ENCODE peak calls at places on chromosomes 5 and 9, in ten cellular contexts. One of them, this sample, is unnamed.

GRCh38 chr5:14958196-14958595 is 86.6 kb upstream of the ANKH start:
- DNase-seq in mammary epithelial cell: peak
- DNase-seq in osteocyte: no peak
- DNase-seq in ovary: no peak
- DNase-seq in endothelial cell: no peak
- DNase-seq in bronchial epithelial cell: peak
- DNase-seq in HFF-Myc: no peak
- DNase-seq in cardiac fibroblast: peak
- DNase-seq in spleen: no peak
- DNase-seq in heart right ventricle: no peak
- DNase-seq in this sample: no peak

GRCh38 chr5:32339198-32339597 is 26.5 kb upstream of the MTMR12 start:
- DNase-seq in ovary: no peak
- DNase-seq in endothelial cell: no peak
- DNase-seq in HFF-Myc: peak
- DNase-seq in bronchial epithelial cell: no peak
- DNase-seq in mammary epithelial cell: peak
- DNase-seq in spleen: no peak
- DNase-seq in heart right ventricle: no peak
- DNase-seq in osteocyte: no peak
- DNase-seq in cardiac fibroblast: no peak
- DNase-seq in this sample: no peak

GRCh38 chr5:54309237-54309636 is 1.1 kb downstream of the ARL15 start:
- DNase-seq in HFF-Myc: no peak
- DNase-seq in mammary epithelial cell: peak
- DNase-seq in heart right ventricle: no peak
- DNase-seq in bronchial epithelial cell: peak
- DNase-seq in spleen: no peak
- DNase-seq in osteocyte: no peak
- DNase-seq in cardiac fibroblast: peak
- DNase-seq in ovary: no peak
- DNase-seq in endothelial cell: no peak
- DNase-seq in this sample: peak

GRCh38 chr9:114994716-114995115 is 64.3 kb upstream of the TNFSF8 start:
- DNase-seq in spleen: no peak
- DNase-seq in heart right ventricle: no peak
- DNase-seq in cardiac fibroblast: no peak
- DNase-seq in endothelial cell: no peak
- DNase-seq in osteocyte: no peak
- DNase-seq in ovary: no peak
- DNase-seq in HFF-Myc: no peak
- DNase-seq in mammary epithelial cell: no peak
- DNase-seq in bronchial epithelial cell: no peak
- DNase-seq in this sample: no peak

GRCh38 chr5:167688731-167689130 is 602.7 kb upstream of the WWC1 start:
- DNase-seq in cardiac fibroblast: no peak
- DNase-seq in spleen: no peak
- DNase-seq in mammary epithelial cell: peak
- DNase-seq in osteocyte: no peak
- DNase-seq in ovary: no peak
- DNase-seq in endothelial cell: no peak
- DNase-seq in bronchial epithelial cell: peak
- DNase-seq in HFF-Myc: no peak
- DNase-seq in heart right ventricle: no peak
- DNase-seq in this sample: no peak

GRCh38 chr9:127568971-127569818 is 42.9 kb upstream of the STXBP1 start:
- DNase-seq in heart right ventricle: peak
- DNase-seq in spleen: peak
- DNase-seq in HFF-Myc: no peak
- DNase-seq in cardiac fibroblast: peak
- DNase-seq in osteocyte: peak
- DNase-seq in bronchial epithelial cell: peak
- DNase-seq in mammary epithelial cell: peak
- DNase-seq in ovary: peak
- DNase-seq in endothelial cell: peak
- DNase-seq in this sample: no peak

GRCh38 chr5:87113848-87114247 is 153.8 kb upstream of the RASA1 start:
- DNase-seq in ovary: no peak
- DNase-seq in cardiac fibroblast: peak
- DNase-seq in mammary epithelial cell: peak
- DNase-seq in osteocyte: no peak
- DNase-seq in heart right ventricle: no peak
- DNase-seq in bronchial epithelial cell: peak
- DNase-seq in HFF-Myc: no peak
- DNase-seq in endothelial cell: no peak
- DNase-seq in spleen: no peak
- DNase-seq in this sample: no peak

GRCh38 chr9:93126825-93127368 is 7.2 kb downstream of the NINJ1 start:
- DNase-seq in ovary: no peak
- DNase-seq in osteocyte: no peak
- DNase-seq in bronchial epithelial cell: peak
- DNase-seq in mammary epithelial cell: no peak
- DNase-seq in heart right ventricle: no peak
- DNase-seq in cardiac fibroblast: peak
- DNase-seq in HFF-Myc: no peak
- DNase-seq in spleen: peak
- DNase-seq in endothelial cell: no peak
- DNase-seq in this sample: no peak

GRCh38 chr9:97536480-97536879 is 35.0 kb downstream of the TMOD1 start:
- DNase-seq in heart right ventricle: no peak
- DNase-seq in HFF-Myc: no peak
- DNase-seq in cardiac fibroblast: no peak
- DNase-seq in ovary: peak
- DNase-seq in osteocyte: no peak
- DNase-seq in bronchial epithelial cell: no peak
- DNase-seq in endothelial cell: no peak
- DNase-seq in spleen: no peak
- DNase-seq in mammary epithelial cell: no peak
- DNase-seq in this sample: no peak

GRCh38 chr9:97535771-97536170 is 34.3 kb downstream of the TMOD1 start:
- DNase-seq in ovary: peak
- DNase-seq in HFF-Myc: no peak
- DNase-seq in bronchial epithelial cell: no peak
- DNase-seq in osteocyte: no peak
- DNase-seq in spleen: no peak
- DNase-seq in endothelial cell: no peak
- DNase-seq in cardiac fibroblast: no peak
- DNase-seq in mammary epithelial cell: no peak
- DNase-seq in heart right ventricle: no peak
- DNase-seq in this sample: no peak

GRCh38 chr9:97534185-97534584 is 32.7 kb downstream of the TMOD1 start:
- DNase-seq in heart right ventricle: no peak
- DNase-seq in HFF-Myc: no peak
- DNase-seq in ovary: no peak
- DNase-seq in endothelial cell: no peak
- DNase-seq in bronchial epithelial cell: no peak
- DNase-seq in osteocyte: no peak
- DNase-seq in mammary epithelial cell: no peak
- DNase-seq in spleen: no peak
- DNase-seq in cardiac fibroblast: no peak
- DNase-seq in this sample: no peak

GRCh38 chr9:97531750-97532383 is 30.4 kb downstream of the TMOD1 start:
- DNase-seq in endothelial cell: no peak
- DNase-seq in HFF-Myc: no peak
- DNase-seq in bronchial epithelial cell: no peak
- DNase-seq in ovary: peak
- DNase-seq in heart right ventricle: no peak
- DNase-seq in mammary epithelial cell: no peak
- DNase-seq in osteocyte: no peak
- DNase-seq in cardiac fibroblast: no peak
- DNase-seq in spleen: no peak
- DNase-seq in this sample: no peak

GRCh38 chr9:97534961-97535594 is 33.6 kb downstream of the TMOD1 start:
- DNase-seq in mammary epithelial cell: no peak
- DNase-seq in ovary: no peak
- DNase-seq in osteocyte: no peak
- DNase-seq in cardiac fibroblast: no peak
- DNase-seq in heart right ventricle: no peak
- DNase-seq in HFF-Myc: no peak
- DNase-seq in endothelial cell: no peak
- DNase-seq in spleen: no peak
- DNase-seq in bronchial epithelial cell: no peak
- DNase-seq in this sample: no peak
- TF ChIP-seq CTCF in mammary epithelial cell: no peak
- TF ChIP-seq CTCF in ovary: no peak
- TF ChIP-seq CTCF in osteocyte: no peak
- TF ChIP-seq CTCF in cardiac fibroblast: no peak
- TF ChIP-seq CTCF in heart right ventricle: no peak
- TF ChIP-seq CTCF in HFF-Myc: no peak
- TF ChIP-seq CTCF in endothelial cell: no peak
- TF ChIP-seq CTCF in spleen: no peak
- TF ChIP-seq CTCF in bronchial epithelial cell: no peak
- TF ChIP-seq CTCF in this sample: no peak

DNA sequence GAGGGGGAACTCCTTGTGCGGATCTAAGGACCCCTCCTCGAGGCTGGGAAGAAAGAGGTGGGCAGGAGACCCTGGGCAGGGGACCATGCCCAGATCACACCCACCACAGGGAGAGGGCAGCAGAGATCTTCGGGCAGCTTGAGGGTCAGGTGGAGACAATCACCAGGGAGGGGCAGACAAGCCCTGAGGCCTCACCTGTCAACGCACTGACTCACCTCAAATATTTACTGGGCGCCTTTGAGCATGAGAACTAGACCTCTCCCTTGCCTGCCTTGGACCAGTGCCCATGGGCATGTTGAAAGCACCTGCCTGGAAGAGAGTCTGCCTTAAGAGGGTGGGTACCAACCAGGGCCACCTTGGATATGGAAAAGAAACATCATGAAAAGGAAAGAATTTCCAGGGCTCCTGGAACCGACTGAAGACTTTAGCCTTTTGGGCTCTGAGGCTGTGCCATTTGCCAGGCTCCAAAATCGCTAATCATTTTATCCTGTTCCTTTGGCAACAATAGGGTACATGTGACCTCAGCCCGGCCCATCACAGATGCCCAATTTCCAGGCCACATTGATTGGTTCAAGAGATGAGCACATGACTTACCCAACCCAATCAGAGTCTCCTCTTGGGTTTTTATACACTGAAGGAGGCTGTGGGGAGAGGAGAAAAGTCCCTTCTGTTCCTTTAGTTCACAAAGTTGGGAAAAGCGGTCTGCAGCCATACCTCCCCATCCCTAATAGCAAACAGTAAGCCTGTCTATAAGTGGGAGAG is 10.4 kb upstream of the SPINK4 start:
- DNase-seq in ovary: no peak
- DNase-seq in cardiac fibroblast: no peak
- DNase-seq in mammary epithelial cell: peak
- DNase-seq in bronchial epithelial cell: peak
- DNase-seq in osteocyte: no peak
- DNase-seq in heart right ventricle: no peak
- DNase-seq in spleen: no peak
- DNase-seq in HFF-Myc: no peak
- DNase-seq in endothelial cell: no peak
- DNase-seq in this sample: no peak
- TF ChIP-seq CTCF in ovary: no peak
- TF ChIP-seq CTCF in cardiac fibroblast: no peak
- TF ChIP-seq CTCF in mammary epithelial cell: peak
- TF ChIP-seq CTCF in bronchial epithelial cell: peak
- TF ChIP-seq CTCF in osteocyte: no peak
- TF ChIP-seq CTCF in heart right ventricle: no peak
- TF ChIP-seq CTCF in spleen: no peak
- TF ChIP-seq CTCF in HFF-Myc: no peak
- TF ChIP-seq CTCF in endothelial cell: no peak
- TF ChIP-seq CTCF in this sample: no peak

DNA sequence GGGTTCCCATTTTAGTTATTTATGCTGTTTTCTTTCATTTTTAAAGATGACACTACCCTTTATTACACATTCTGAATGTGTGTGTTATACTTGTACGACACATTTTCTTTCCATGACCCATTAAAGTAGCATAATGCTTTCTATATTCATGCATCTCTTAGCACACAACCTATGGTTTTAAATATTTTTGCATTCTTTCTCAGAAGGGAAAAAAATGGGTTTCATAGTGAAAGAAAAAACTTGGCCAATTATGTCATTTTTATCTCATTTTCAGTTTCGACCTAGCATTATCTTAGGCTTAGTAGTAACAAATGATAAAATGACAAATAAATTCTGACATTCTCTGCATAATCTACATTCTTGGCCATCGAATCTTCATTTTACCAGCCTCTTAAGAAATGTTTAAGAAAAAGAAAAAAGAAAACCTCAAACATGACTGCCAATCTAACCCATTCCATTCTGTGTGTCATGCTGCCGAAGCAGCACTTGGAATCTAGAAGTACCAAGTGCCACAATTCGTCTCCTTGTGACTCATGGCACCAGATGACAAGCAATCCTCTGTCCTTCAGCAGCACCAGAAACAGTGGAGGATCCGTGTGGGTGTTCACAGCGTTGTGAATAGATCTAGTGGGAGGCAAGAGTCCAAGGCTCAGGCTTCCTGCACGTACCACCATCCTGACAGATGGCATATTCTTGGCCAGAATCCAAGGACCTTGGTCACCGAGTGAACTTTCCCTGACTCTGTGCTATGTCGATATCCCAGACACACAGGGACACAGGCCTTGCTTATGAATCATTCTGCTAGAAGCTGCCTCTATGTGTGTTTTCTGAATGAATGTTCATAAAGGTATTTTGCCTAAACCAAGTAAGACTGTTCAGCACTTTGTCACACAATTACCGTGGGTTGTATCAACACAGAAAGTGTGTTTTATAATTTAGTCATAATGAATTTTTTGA is 502.7 kb downstream of the NR2F1-AS1 start:
- DNase-seq in mammary epithelial cell: peak
- DNase-seq in cardiac fibroblast: peak
- DNase-seq in bronchial epithelial cell: peak
- DNase-seq in endothelial cell: no peak
- DNase-seq in HFF-Myc: peak
- DNase-seq in ovary: peak
- DNase-seq in spleen: no peak
- DNase-seq in osteocyte: no peak
- DNase-seq in heart right ventricle: peak
- DNase-seq in this sample: peak
- TF ChIP-seq CTCF in mammary epithelial cell: no peak
- TF ChIP-seq CTCF in cardiac fibroblast: no peak
- TF ChIP-seq CTCF in bronchial epithelial cell: no peak
- TF ChIP-seq CTCF in endothelial cell: no peak
- TF ChIP-seq CTCF in HFF-Myc: no peak
- TF ChIP-seq CTCF in ovary: no peak
- TF ChIP-seq CTCF in spleen: no peak
- TF ChIP-seq CTCF in osteocyte: no peak
- TF ChIP-seq CTCF in heart right ventricle: no peak
- TF ChIP-seq CTCF in this sample: no peak

GRCh38 chr5:4561403-4561802 is 578.7 kb upstream of the ADAMTS16 start:
- DNase-seq in ovary: no peak
- DNase-seq in heart right ventricle: no peak
- DNase-seq in endothelial cell: no peak
- DNase-seq in HFF-Myc: no peak
- DNase-seq in bronchial epithelial cell: no peak
- DNase-seq in osteocyte: no peak
- DNase-seq in spleen: no peak
- DNase-seq in cardiac fibroblast: no peak
- DNase-seq in mammary epithelial cell: no peak
- DNase-seq in this sample: no peak

DNA sequence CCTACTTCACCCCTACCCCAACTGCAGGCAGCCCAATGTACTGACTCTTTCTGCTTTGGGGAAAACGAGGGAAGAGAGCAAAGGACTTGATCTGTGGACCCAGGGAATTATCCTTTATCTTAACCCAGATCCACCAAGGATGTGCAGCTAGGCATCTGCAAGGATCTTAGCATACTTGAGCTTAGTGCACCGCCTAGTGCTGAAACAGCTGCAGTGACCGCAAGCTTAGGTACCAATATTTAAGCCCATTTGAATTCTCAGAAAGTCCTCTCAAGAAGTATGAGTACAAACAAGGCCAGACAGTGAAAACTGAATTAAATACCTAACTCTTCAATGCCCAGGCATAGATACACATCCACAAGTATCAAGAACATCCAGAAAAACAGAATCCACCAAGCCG is 576.7 kb upstream of the ADAMTS16 start:
- DNase-seq in HFF-Myc: no peak
- DNase-seq in osteocyte: no peak
- DNase-seq in ovary: no peak
- DNase-seq in spleen: no peak
- DNase-seq in cardiac fibroblast: no peak
- DNase-seq in bronchial epithelial cell: peak
- DNase-seq in mammary epithelial cell: peak
- DNase-seq in endothelial cell: peak
- DNase-seq in heart right ventricle: no peak
- DNase-seq in this sample: no peak
- TF ChIP-seq CTCF in HFF-Myc: no peak
- TF ChIP-seq CTCF in osteocyte: peak
- TF ChIP-seq CTCF in ovary: no peak
- TF ChIP-seq CTCF in spleen: no peak
- TF ChIP-seq CTCF in cardiac fibroblast: peak
- TF ChIP-seq CTCF in bronchial epithelial cell: peak
- TF ChIP-seq CTCF in mammary epithelial cell: peak
- TF ChIP-seq CTCF in endothelial cell: no peak
- TF ChIP-seq CTCF in heart right ventricle: no peak
- TF ChIP-seq CTCF in this sample: no peak

This sample was measured in dorsolateral prefrontal cortex.